ENCODE peak calls at places on chromosomes 3 and 15, in four cellular contexts. G is H1, W is NT2/D1, N is HepG2. Q is an unnamed sample.

GRCh38 chr3:74328505-74328904 is 286.0 kb downstream of the CNTN3 start:
- DNase-seq in G (no peak), W (no peak), N (no peak), Q (no peak)

GRCh38 chr3:189949580-189949979 is 171.1 kb downstream of the P3H2 start:
- DNase-seq in G (no peak), W (no peak), N (no peak), Q (no peak)

GRCh38 chr15:68479406-68479805 is 47.4 kb upstream of the ITGA11 start:
- DNase-seq in G (no peak), W (no peak), N (no peak), Q (no peak)

GRCh38 chr15:78069630-78070029 is 7.9 kb downstream of the TBC1D2B start:
- DNase-seq in G (no peak), W (no peak), N (no peak), Q (no peak)

GRCh38 chr15:99996667-99997066 is 263.4 kb upstream of the LYSMD4 start:
- DNase-seq in G (no peak), W (no peak), N (no peak), Q (no peak)

GRCh38 chr15:59166156-59166555 is 40.5 kb upstream of the LDHAL6B start:
- DNase-seq in G (no peak), W (no peak), N (peak), Q (no peak)

GRCh38 chr3:142706308-142707127 is 17.3 kb upstream of the TRPC1 start:
- DNase-seq in G (no peak), W (no peak), N (no peak), Q (no peak)

GRCh38 chr3:119223511-119223910 is 17.2 kb downstream of the B4GALT4 start:
- DNase-seq in G (no peak), W (no peak), N (no peak), Q (no peak)

GRCh38 chr3:67076607-67077006 is 78.5 kb downstream of the KBTBD8 start:
- DNase-seq in G (no peak), W (no peak), N (no peak), Q (no peak)

GRCh38 chr3:184231671-184232070 is 2.3 kb downstream of the VWA5B2 start:
- DNase-seq in G (no peak), W (no peak), N (no peak), Q (no peak)

GRCh38 chr3:160754371-160754854 is 1.6 kb upstream of the PPM1L start:
- DNase-seq in G (peak), W (no peak), N (no peak), Q (no peak)

GRCh38 chr15:95210436-95210981 is 979.1 kb downstream of the MCTP2 start:
- DNase-seq in G (no peak), W (no peak), N (no peak), Q (no peak)

GRCh38 chr3:34312684-34313083 is 514.3 kb downstream of the PDCD6IP start:
- DNase-seq in G (no peak), W (no peak), N (no peak), Q (no peak)

GRCh38 chr3:114880078-114880477 is 267.0 kb downstream of the ZBTB20 start:
- DNase-seq in G (no peak), W (no peak), N (no peak), Q (no peak)
- TF ChIP-seq SUZ12 in G (no peak), W (no peak), N (no peak), Q (no peak)

DNA sequence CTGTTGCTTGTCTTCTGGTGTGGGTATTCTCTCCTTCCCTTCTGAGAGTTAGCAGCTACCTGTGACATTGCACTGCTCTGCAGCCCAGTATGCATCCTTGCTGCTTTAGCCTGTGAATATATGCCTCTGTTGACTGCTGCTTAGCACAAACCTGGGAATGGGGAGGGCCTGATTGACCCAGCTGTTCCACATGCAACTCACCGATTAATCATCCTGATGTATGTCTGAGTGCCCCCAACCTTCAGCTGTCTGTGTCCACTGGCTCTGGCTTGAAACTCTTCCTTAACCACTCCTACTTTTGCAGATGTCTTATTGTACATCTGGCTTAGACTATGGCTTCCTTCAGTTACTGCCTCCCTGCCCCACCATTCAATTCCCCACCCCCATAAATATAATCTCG is 119.1 kb downstream of the RASA2 start:
- DNase-seq in G (no peak), W (no peak), N (no peak), Q (no peak)
- H3K4me3 ChIP-seq in G (no peak), W (no peak), N (no peak), Q (no peak)

DNA sequence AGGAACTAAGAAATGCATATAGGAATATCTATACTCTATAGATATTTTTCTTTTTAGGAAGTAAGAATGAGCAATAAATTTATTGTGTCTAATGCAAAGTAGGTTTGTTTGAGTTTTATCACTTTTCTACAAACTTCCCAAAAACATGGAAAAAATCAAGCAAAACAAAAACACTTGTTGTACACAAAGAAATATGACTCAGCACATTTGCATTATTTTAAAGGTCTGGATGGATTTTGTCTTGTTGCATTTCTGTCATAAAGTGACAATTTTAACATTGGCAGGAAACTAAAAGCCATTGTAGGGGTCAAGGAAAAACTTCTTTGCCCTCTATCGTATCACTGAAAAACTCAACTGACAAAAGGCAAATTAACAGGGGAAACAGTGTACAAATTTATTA is 267.2 kb downstream of the PYDC2 start:
- DNase-seq in G (no peak), W (no peak), N (no peak), Q (no peak)
- TF ChIP-seq SUZ12 in G (no peak), W (no peak), N (no peak), Q (no peak)

GRCh38 chr15:64045774-64046346 is 425 bp downstream of the DAPK2 start:
- DNase-seq in G (peak), W (no peak), N (no peak), Q (no peak)
- H3K4me3 ChIP-seq in G (peak), W (peak), N (peak), Q (peak)

GRCh38 chr3:11037241-11037873 is 44.8 kb downstream of the SLC6A1 start:
- DNase-seq in G (no peak), W (no peak), N (no peak), Q (no peak)

GRCh38 chr3:11029948-11030347 is 37.4 kb downstream of the SLC6A1 start:
- DNase-seq in G (no peak), W (no peak), N (no peak), Q (no peak)

GRCh38 chr3:11034297-11035000 is 41.9 kb downstream of the SLC6A1 start:
- DNase-seq in G (no peak), W (no peak), N (no peak), Q (no peak)

GRCh38 chr3:11037966-11038365 is 45.4 kb downstream of the SLC6A1 start:
- DNase-seq in G (no peak), W (no peak), N (no peak), Q (no peak)

DNA sequence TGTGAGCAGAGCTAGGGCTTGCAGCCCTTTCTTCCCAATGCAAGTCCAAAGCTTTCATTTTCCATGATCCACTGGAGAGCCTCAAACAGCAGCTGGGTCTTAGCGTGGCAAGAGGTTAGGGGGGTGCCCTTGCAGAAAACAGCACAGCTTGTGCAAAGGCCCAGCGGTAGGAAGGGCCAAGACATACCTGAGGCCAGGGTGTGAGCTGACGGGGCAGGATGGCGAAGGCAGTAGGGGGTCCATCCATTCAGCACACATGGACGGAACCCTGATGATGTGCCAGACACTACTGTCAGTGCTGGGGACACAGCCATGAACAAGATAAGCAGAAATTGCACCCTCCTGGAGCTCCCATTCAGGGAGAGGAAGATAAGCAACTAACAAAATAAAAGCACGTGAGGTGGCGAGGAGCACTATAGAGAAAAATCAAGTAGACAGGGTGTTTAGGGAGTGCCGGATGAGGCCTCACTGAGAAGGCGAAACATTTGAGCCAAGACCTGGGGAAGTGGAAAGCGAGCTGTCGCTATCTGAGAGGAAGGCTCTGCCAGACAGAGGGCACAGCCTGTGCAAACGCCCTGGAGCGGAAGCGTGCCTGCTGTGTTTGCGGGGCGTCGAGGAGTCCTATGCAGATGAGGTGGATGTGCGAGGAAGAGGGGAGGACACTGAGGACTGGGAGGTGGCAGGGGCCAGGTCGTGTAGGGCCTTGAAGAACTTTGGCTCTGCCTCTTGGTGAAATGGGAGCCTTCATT is 43.4 kb downstream of the SLC6A1 start:
- DNase-seq in G (no peak), W (no peak), N (no peak), Q (no peak)
- TF ChIP-seq SUZ12 in G (no peak), W (no peak), N (no peak), Q (no peak)

DNA sequence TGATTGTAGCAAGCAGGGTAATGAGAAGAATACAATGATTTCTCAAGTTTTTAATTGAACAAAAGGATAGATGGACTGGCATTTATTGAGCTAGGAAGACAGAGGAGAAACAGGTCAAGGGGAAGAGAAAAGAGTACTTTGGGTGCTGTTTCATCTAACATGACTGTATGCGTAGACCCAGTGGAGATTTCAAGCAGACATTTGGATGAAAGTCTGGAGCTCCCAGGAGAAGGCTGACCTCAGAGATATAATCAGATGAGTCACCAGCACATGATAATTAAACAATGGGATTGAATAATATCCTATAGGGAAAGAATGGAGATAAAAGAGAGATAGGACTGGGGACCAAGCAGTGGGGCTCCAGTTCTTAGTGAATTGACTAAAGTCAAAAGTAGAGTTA is 194.9 kb downstream of the ARRDC4 start:
- DNase-seq in G (no peak), W (no peak), N (no peak), Q (no peak)
- H3K4me3 ChIP-seq in G (no peak), W (no peak), N (no peak), Q (no peak)

DNA sequence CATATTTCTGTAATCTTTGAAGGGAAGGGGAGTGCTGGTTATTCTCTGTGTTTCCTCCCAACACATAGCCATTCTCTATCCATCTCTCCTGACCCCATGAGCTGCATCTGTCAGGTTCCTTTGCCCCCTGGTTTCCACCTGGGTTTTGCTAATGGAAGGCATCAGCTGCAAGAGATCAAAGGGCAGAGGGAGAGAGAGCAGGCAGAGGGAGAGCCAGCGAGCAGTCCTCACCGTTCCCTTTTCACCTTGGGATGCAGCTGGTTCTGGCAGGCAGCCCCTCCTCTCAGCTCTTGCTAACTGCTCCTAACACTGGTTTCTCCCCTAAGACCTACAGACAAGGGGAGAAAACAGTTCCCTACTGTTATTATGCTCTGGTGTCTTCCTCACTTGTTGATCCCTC is 138.9 kb downstream of the ARPP21 start:
- DNase-seq in G (no peak), W (no peak), N (no peak), Q (no peak)
- TF ChIP-seq SUZ12 in G (no peak), W (no peak), N (no peak), Q (no peak)